ENCODE peak calls at places on chromosomes 7 and 10, in eight cellular contexts. H is right atrium auricular region, G is left ventricle myocardium inferior, E is lower lobe of right lung, D is neural progenitor cell, Q is brain microvascular endothelial cell, B is H1, W is adrenal gland. U is an unnamed sample.
A peak's percentile ranks its signal among the peaks of the same experiment; 100 is the strongest.

GRCh38 chr7:925601-926000 is 28.9 kb downstream of the ADAP1 start:
- DNase-seq in H (no peak), G (peak; percentile 22), E (peak; percentile 66), D (no peak), Q (no peak), B (no peak), W (no peak), U (no peak)

GRCh38 chr10:76114556-76114955 is 683.1 kb downstream of the LRMDA start:
- DNase-seq in H (no peak), G (no peak), E (no peak), D (no peak), Q (no peak), B (no peak), W (no peak), U (no peak)

GRCh38 chr10:58932821-58933314 is 243.6 kb upstream of the PHYHIPL start:
- DNase-seq in H (no peak), G (no peak), E (no peak), D (no peak), Q (no peak), B (no peak), W (no peak), U (no peak)

GRCh38 chr7:157576415-157576814 is 239.6 kb downstream of the DNAJB6 start:
- DNase-seq in H (no peak), G (no peak), E (peak; percentile 45), D (no peak), Q (no peak), B (no peak), W (no peak), U (no peak)

GRCh38 chr7:111730476-111731300 is 168.4 kb upstream of the IMMP2L start:
- DNase-seq in H (no peak), G (no peak), E (no peak), D (peak; percentile 66), Q (no peak), B (no peak), W (no peak), U (no peak)

GRCh38 chr10:61606971-61607907 is 55.5 kb upstream of the CABCOCO1 start:
- DNase-seq in H (no peak), G (no peak), E (no peak), D (no peak), Q (no peak), B (no peak), W (no peak), U (no peak)

GRCh38 chr7:6443372-6443941 is 4.3 kb downstream of the DAGLB start:
- DNase-seq in H (no peak), G (no peak), E (peak; percentile 3), D (no peak), Q (peak; percentile 97), B (no peak), W (peak; percentile 77), U (peak; percentile 79)

GRCh38 chr10:3666525-3667302 is 118.3 kb downstream of the KLF6 start:
- DNase-seq in H (no peak), G (peak; percentile 39), E (peak; percentile 73), D (no peak), Q (no peak), B (no peak), W (no peak), U (no peak)

GRCh38 chr10:66837990-66838389 is 87.8 kb upstream of the LRRTM3 start:
- DNase-seq in H (no peak), G (no peak), E (no peak), D (no peak), Q (no peak), B (no peak), W (no peak), U (no peak)

GRCh38 chr10:53115660-53116059 is 343.1 kb upstream of the MBL2 start:
- DNase-seq in H (no peak), G (no peak), E (no peak), D (no peak), Q (no peak), B (no peak), W (no peak), U (no peak)

GRCh38 chr7:141150465-141150864 is 76.6 kb downstream of the TMEM178B start:
- DNase-seq in H (no peak), G (no peak), E (no peak), D (no peak), Q (no peak), B (no peak), W (no peak), U (no peak)

GRCh38 chr7:137539111-137539715 is 195.7 kb upstream of the PTN start:
- DNase-seq in H (no peak), G (no peak), E (no peak), D (no peak), Q (peak; percentile 93), B (no peak), W (no peak), U (peak; percentile 73)

GRCh38 chr10:75683158-75683557 is 251.7 kb downstream of the LRMDA start:
- DNase-seq in H (no peak), G (no peak), E (no peak), D (no peak), Q (no peak), B (no peak), W (no peak), U (no peak)

GRCh38 chr10:85032981-85033380 is 704.6 kb downstream of the CCSER2 start:
- DNase-seq in H (no peak), G (no peak), E (no peak), D (no peak), Q (no peak), B (no peak), W (no peak), U (no peak)

GRCh38 chr7:82700739-82701138 is 257.2 kb upstream of the CACNA2D1 start:
- DNase-seq in H (no peak), G (no peak), E (no peak), D (no peak), Q (no peak), B (no peak), W (no peak), U (no peak)

GRCh38 chr10:119595134-119595714 is 1.5 kb downstream of the TIAL1 start:
- DNase-seq in H (no peak), G (no peak), E (no peak), D (peak; percentile 38), Q (peak; percentile 14), B (no peak), W (no peak), U (no peak)

GRCh38 chr7:106521115-106521514 is 139.8 kb downstream of the CCDC71L start:
- DNase-seq in H (no peak), G (no peak), E (no peak), D (no peak), Q (no peak), B (no peak), W (no peak), U (no peak)

GRCh38 chr10:120460191-120460590 is 3.2 kb downstream of the PLPP4 start:
- DNase-seq in H (no peak), G (no peak), E (no peak), D (no peak), Q (no peak), B (no peak), W (no peak), U (no peak)

GRCh38 chr7:135943266-135943889 is 33.8 kb downstream of the MTPN start:
- DNase-seq in H (no peak), G (no peak), E (no peak), D (no peak), Q (no peak), B (no peak), W (no peak), U (no peak)

GRCh38 chr7:79997345-79997744 is 137.3 kb upstream of the GNAI1 start:
- DNase-seq in H (no peak), G (no peak), E (no peak), D (no peak), Q (no peak), B (no peak), W (no peak), U (no peak)

GRCh38 chr7:157969995-157970394 is 617.6 kb downstream of the PTPRN2 start:
- DNase-seq in H (no peak), G (no peak), E (no peak), D (no peak), Q (no peak), B (no peak), W (no peak), U (no peak)

GRCh38 chr10:104391150-104391968 is 37.7 kb downstream of the CFAP58 start:
- DNase-seq in H (no peak), G (no peak), E (no peak), D (no peak), Q (no peak), B (no peak), W (no peak), U (no peak)

GRCh38 chr10:45505336-45505735 is 131.3 kb downstream of the ALOX5 start:
- DNase-seq in H (no peak), G (no peak), E (no peak), D (no peak), Q (no peak), B (no peak), W (no peak), U (no peak)

GRCh38 chr7:37481722-37482288 is 33.1 kb upstream of the ELMO1 start:
- DNase-seq in H (no peak), G (no peak), E (no peak), D (no peak), Q (no peak), B (no peak), W (no peak), U (no peak)

GRCh38 chr7:17680943-17681351 is 259.3 kb downstream of the SNX13 start:
- DNase-seq in H (no peak), G (no peak), E (no peak), D (peak; percentile 11), Q (no peak), B (no peak), W (no peak), U (no peak)

GRCh38 chr10:47152861-47153349 is 147.1 kb upstream of the GDF10 start:
- DNase-seq in H (no peak), G (no peak), E (no peak), D (no peak), Q (no peak), B (no peak), W (no peak), U (no peak)
- TF ChIP-seq CTCF in H (no peak), G (peak; percentile 33), E (peak; percentile 33), D (peak; percentile 43), Q (peak; percentile 60), B (peak; percentile 43), W (no peak), U (no peak)

DNA sequence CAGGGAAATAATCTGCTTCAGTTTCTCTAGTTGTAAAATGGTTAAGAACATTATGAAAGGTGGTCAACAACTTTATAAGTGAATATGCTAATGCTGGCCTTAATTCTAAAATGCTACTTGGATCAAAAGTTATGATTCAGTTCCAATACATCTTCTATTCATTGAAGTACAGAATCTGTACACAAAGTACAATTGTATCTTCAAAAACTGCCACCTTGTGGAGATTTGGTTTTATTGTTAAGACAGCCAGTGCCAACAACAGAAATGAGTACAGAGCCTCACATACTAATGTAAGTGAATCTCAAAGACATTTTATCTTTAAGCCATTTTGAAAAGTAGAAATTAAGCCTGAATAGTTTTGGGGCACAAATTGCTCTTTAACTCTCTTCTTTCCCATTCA is 194.0 kb downstream of the CFTR start:
- DNase-seq in H (no peak), G (no peak), E (no peak), D (no peak), Q (peak; percentile 45), B (no peak), W (no peak), U (no peak)
- H3K4me3 ChIP-seq in H (no peak overlapping the region), G (no peak overlapping the region), E (no peak overlapping the region), D (peak overlapping the region; percentile 28), Q (no peak overlapping the region), B (peak overlapping the region; percentile 28), W (no peak overlapping the region), U (no peak overlapping the region)

GRCh38 chr7:132557489-132558044 is 18.7 kb downstream of the PLXNA4 start:
- DNase-seq in H (no peak), G (no peak), E (no peak), D (no peak), Q (no peak), B (no peak), W (no peak), U (no peak)
- TF ChIP-seq CTCF in H (no peak), G (no peak), E (no peak), D (peak; percentile 26), Q (peak; percentile 46), B (peak; percentile 34), W (no peak), U (no peak)

GRCh38 chr10:13527864-13528137 is 1.0 kb downstream of the BEND7 start:
- DNase-seq in H (no peak), G (no peak), E (no peak), D (no peak), Q (no peak), B (no peak), W (no peak), U (no peak)
- H3K4me3 ChIP-seq in H (peak overlapping the region; percentile 67), G (peak overlapping the region; percentile 83), E (peak overlapping the region; percentile 62), D (peak overlapping the region; percentile 90), Q (peak overlapping the region; percentile 49), B (peak overlapping the region; percentile 72), W (peak overlapping the region; percentile 68), U (peak overlapping the region; percentile 57)